ENCODE peak calls at places on chromosomes 12 and 14, in four cellular contexts. F, Z, K and E are unnamed samples.

GRCh38 chr14:68655021-68655811 is 137.7 kb downstream of the ZFP36L1 start:
- DNase-seq in F (no peak), Z (no peak), K (no peak), E (peak; percentile 83)

GRCh38 chr12:128339121-128339520 is 72.2 kb downstream of the TMEM132C start:
- DNase-seq in F (no peak), Z (no peak), K (no peak), E (no peak)

GRCh38 chr12:122870867-122871664 is 24.9 kb downstream of the VPS37B start:
- DNase-seq in F (peak; percentile 65), Z (no peak), K (no peak), E (no peak)

GRCh38 chr14:103576371-103577024 is 13.7 kb downstream of the COA8 start:
- DNase-seq in F (peak; percentile 95), Z (no peak), K (peak; percentile 58), E (peak; percentile 93)

GRCh38 chr12:6181583-6182278 is 18.5 kb upstream of the CD9 start:
- DNase-seq in F (no peak), Z (no peak), K (no peak), E (no peak)

GRCh38 chr14:92653162-92653651 is 95.2 kb downstream of the LGMN start:
- DNase-seq in F (no peak), Z (no peak), K (no peak), E (no peak)

GRCh38 chr12:113587720-113588119 is 116.0 kb upstream of the LHX5 start:
- DNase-seq in F (no peak), Z (no peak), K (no peak), E (no peak)

GRCh38 chr12:49598527-49598926 is 6.9 kb downstream of the FAM186B start:
- DNase-seq in F (no peak), Z (no peak), K (no peak), E (peak; percentile 79)

GRCh38 chr14:96867634-96868033 is 70.5 kb downstream of the VRK1 start:
- DNase-seq in F (no peak), Z (no peak), K (no peak), E (no peak)

GRCh38 chr12:114444422-114445279 is 38.7 kb upstream of the TBX5 start:
- DNase-seq in F (no peak), Z (no peak), K (no peak), E (no peak)

GRCh38 chr12:100187068-100187467 is 13.5 kb upstream of the ACTR6 start:
- DNase-seq in F (no peak), Z (no peak), K (no peak), E (no peak)

GRCh38 chr14:75294649-75295033 is 16.0 kb downstream of the FOS start:
- DNase-seq in F (no peak), Z (no peak), K (no peak), E (no peak)

GRCh38 chr14:104998801-104999200 is 13.2 kb downstream of the CLBA1 start:
- DNase-seq in F (no peak), Z (no peak), K (no peak), E (no peak)

GRCh38 chr14:79408696-79409095 is 802.6 kb downstream of the DIO2 start:
- DNase-seq in F (no peak), Z (no peak), K (no peak), E (no peak)

GRCh38 chr12:108696996-108697290 is 34.4 kb downstream of the CORO1C start:
- DNase-seq in F (no peak), Z (no peak), K (no peak), E (no peak)

GRCh38 chr12:81546811-81547210 is 212.3 kb downstream of the PPFIA2 start:
- DNase-seq in F (no peak), Z (no peak), K (no peak), E (no peak)

GRCh38 chr14:100131181-100131580 is 28.3 kb downstream of the DEGS2 start:
- DNase-seq in F (no peak), Z (no peak), K (no peak), E (no peak)

GRCh38 chr12:64526859-64527258 is 74.9 kb downstream of the TBK1 start:
- DNase-seq in F (no peak), Z (no peak), K (no peak), E (no peak)

GRCh38 chr12:101018540-101018939 is 191.5 kb downstream of the SLC5A8 start:
- DNase-seq in F (no peak), Z (no peak), K (no peak), E (no peak)

GRCh38 chr12:132362966-132363660 is 33.7 kb upstream of the GALNT9 start:
- DNase-seq in F (peak; percentile 49), Z (no peak), K (no peak), E (no peak)

GRCh38 chr14:36241183-36241582 is 64.7 kb upstream of the PTCSC3 start:
- DNase-seq in F (no peak), Z (no peak), K (no peak), E (no peak)

GRCh38 chr12:69397978-69398377 is 38.4 kb downstream of the YEATS4 start:
- DNase-seq in F (no peak), Z (no peak), K (no peak), E (no peak)

GRCh38 chr12:58575281-58575680 is 345.0 kb downstream of the LRIG3 start:
- DNase-seq in F (no peak), Z (no peak), K (no peak), E (no peak)

GRCh38 chr12:26338574-26339572 is 143.5 kb downstream of the SSPN start:
- DNase-seq in F (no peak), Z (no peak), K (peak; percentile 8), E (no peak)

GRCh38 chr12:16325426-16325825 is 22.0 kb upstream of the MGST1 start:
- DNase-seq in F (no peak), Z (no peak), K (no peak), E (no peak)

GRCh38 chr14:101839236-101839635 is 77.7 kb downstream of the PPP2R5C start:
- DNase-seq in F (no peak), Z (no peak), K (no peak), E (no peak)

GRCh38 chr12:49244161-49244560 is 20.7 kb upstream of the TUBA1C start:
- DNase-seq in F (no peak), Z (no peak), K (no peak), E (no peak)

GRCh38 chr12:83700858-83701257 is 1014.2 kb downstream of the TMTC2 start:
- DNase-seq in F (no peak), Z (no peak), K (no peak), E (no peak)

GRCh38 chr12:59036973-59037807 is 116.9 kb upstream of the LRIG3 start:
- DNase-seq in F (no peak), Z (no peak), K (no peak), E (no peak)

GRCh38 chr14:24080888-24081738 is 9.8 kb downstream of the CPNE6 start:
- DNase-seq in F (peak; percentile 90), Z (peak; percentile 59), K (peak; percentile 20), E (no peak)

GRCh38 chr12:124171231-124171985 is 123.5 kb upstream of the RFLNA start:
- DNase-seq in F (no peak), Z (no peak), K (no peak), E (no peak)